ENCODE peak calls at places on chromosomes 16 and 17, in ten cellular contexts. E, X, P, U, B, J, O, L, F and C are unnamed samples.

GRCh38 chr17:69539274-69539673 is 124.8 kb downstream of the MAP2K6 start:
- DNase-seq in E (no peak), X (no peak), P (no peak), U (no peak), B (no peak), J (no peak), O (peak; percentile 12), L (no peak), F (no peak), C (no peak)

GRCh38 chr17:13003927-13004326 is 13.9 kb downstream of the ELAC2 start:
- DNase-seq in E (no peak), X (no peak), P (no peak), U (no peak), B (no peak), J (no peak), O (no peak), L (no peak), F (no peak), C (no peak)

GRCh38 chr17:5355416-5356129 is 63.9 kb downstream of the NUP88 start:
- DNase-seq in E (peak; percentile 47), X (no peak), P (no peak), U (no peak), B (no peak), J (no peak), O (no peak), L (peak; percentile 51), F (no peak), C (no peak)

GRCh38 chr17:38742431-38743308 is 5.5 kb downstream of the PCGF2 start:
- DNase-seq in E (no peak), X (no peak), P (no peak), U (no peak), B (peak; percentile 66), J (peak; percentile 77), O (peak; percentile 86), L (peak; percentile 88), F (no peak), C (peak; percentile 72)

GRCh38 chr16:75733305-75734141 is 7.2 kb upstream of the CPHXL start:
- DNase-seq in E (peak; percentile 3), X (no peak), P (no peak), U (no peak), B (no peak), J (no peak), O (peak; percentile 34), L (peak; percentile 92), F (no peak), C (peak; percentile 21)

GRCh38 chr17:83181991-83182619 is 102.7 kb downstream of the METRNL start:
- DNase-seq in E (no peak), X (no peak), P (no peak), U (peak; percentile 39), B (no peak), J (no peak), O (peak; percentile 2), L (no peak), F (no peak), C (no peak)

GRCh38 chr16:78695371-78695770 is 595.9 kb downstream of the WWOX start:
- DNase-seq in E (no peak), X (no peak), P (no peak), U (no peak), B (no peak), J (no peak), O (no peak), L (no peak), F (no peak), C (no peak)

GRCh38 chr17:8192070-8192815 is 2.3 kb upstream of the BORCS6 start:
- DNase-seq in E (peak; percentile 42), X (peak; percentile 79), P (peak; percentile 97), U (peak; percentile 82), B (peak; percentile 89), J (peak; percentile 93), O (peak; percentile 90), L (peak; percentile 93), F (no peak), C (peak; percentile 96)

GRCh38 chr16:85753976-85754375 is 3.1 kb upstream of the C16orf74 start:
- DNase-seq in E (no peak), X (no peak), P (no peak), U (no peak), B (no peak), J (no peak), O (no peak), L (no peak), F (no peak), C (no peak)

DNA sequence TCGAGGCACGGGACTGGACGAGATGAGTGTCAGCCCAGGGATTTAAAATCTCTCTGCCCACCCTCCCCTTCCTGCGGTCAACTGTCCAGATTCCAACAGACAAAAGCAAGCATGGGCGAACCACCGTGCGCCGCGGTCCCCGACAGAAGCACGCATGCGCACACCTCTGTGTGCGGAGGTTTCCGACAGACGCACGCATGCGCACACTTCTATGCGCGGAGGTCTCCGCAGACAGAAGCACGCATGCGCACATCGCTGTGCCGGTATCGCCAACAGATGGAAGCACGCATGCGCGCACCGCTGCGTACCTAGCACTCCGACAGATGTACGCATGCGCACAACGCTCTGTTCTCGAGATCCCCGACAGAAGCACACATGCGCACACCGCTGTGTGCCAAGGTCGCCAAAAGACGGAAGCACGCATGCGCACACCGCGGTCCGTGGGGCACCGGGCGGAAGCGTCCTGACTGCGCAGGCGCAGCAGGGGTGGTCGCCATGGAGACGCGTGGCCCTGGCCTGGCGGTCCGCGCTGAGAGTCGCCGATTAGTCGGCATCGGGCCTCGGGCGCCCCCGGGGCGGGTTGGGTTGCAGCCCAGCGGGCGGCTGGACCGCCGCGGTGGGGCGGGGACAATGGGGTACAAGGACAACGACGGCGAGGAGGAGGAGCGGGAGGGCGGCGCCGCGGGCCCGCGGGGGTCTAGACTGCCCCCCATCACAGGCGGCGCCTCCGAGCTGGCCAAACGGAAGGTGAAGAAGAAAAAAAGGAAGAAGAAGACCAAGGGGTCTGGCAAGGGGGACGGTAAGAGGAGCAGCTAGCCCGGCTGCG is 57.5 kb upstream of the RPH3AL start:
- DNase-seq in E (peak; percentile 99), X (peak; percentile 98), P (peak; percentile 99), U (peak; percentile 100), B (peak; percentile 97), J (peak; percentile 100), O (peak; percentile 100), L (peak; percentile 99), F (peak; percentile 97), C (peak; percentile 98)
- TF ChIP-seq CTCF in E (no peak), X (no peak), P (no peak), U (no peak), B (no peak), J (no peak), O (no peak), L (no peak), F (no peak), C (no peak)

GRCh38 chr17:7022791-7023571 is at the start of gene BCL6B:
- DNase-seq in E (no peak), X (no peak), P (peak; percentile 68), U (peak; percentile 74), B (no peak), J (peak; percentile 78), O (no peak), L (no peak), F (no peak), C (no peak)
- TF ChIP-seq EZH2 in E (no peak), X (no peak), P (no peak), U (peak; percentile 30), B (no peak), J (no peak), O (peak; percentile 68), L (no peak), F (no peak), C (no peak)

DNA sequence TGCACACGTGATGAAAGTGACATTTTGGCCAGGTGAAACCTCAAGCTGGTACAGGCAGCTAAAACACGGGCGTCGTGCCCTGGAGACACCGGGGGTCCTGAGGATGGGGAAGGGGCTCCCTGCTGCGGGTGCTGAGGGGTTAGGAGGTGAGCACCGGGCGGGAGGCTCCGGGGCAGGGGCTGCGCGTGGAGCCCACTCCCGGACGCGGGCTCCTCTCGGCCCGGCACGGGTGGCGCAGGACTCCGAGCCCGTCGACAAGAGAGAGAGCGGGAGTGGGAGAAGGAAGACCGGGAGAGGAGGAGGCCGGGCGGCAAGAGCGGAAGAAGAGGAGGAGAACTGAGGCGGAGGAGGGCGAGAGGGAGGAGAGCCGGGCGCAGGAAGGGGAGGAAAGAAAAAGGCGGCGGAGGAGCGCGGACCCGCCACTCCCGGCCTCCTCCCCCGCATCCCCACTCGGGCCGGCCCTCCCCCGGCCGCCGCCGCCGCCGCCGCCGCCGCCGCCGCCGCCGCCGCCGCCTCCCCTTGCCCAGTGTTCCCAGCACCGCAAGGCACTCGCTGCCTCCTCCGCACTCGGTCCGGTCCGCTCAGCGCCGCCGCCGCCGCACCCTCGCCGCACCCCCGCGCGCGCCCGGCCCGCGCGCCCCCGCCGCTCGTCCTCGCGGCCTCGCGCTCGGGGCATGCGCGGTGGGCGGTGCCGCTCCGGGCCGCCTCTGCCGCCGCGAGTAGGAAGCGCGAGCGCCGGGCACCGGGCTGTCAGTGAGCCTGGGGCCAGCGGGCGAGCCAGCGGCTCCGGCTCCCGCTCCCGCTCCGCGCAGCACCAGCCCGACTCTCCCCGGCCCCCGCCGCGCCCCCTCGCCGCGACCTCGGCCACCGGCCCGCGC is at the start of gene PRKCA:
- DNase-seq in E (peak; percentile 87), X (peak; percentile 84), P (peak; percentile 82), U (peak; percentile 75), B (peak; percentile 73), J (peak; percentile 52), O (peak; percentile 93), L (peak; percentile 72), F (peak; percentile 29), C (peak; percentile 84)
- TF ChIP-seq CTCF in E (no peak), X (no peak), P (no peak), U (no peak), B (no peak), J (no peak), O (no peak), L (no peak), F (no peak), C (no peak)

GRCh38 chr17:1179635-1180433 is at the start of gene ABR:
- DNase-seq in E (no peak), X (peak; percentile 76), P (peak; percentile 74), U (peak; percentile 82), B (peak; percentile 25), J (peak; percentile 40), O (peak; percentile 68), L (peak; percentile 32), F (no peak), C (peak; percentile 60)

GRCh38 chr17:1180434-1180742 is 607 bp upstream of the ABR start:
- DNase-seq in E (no peak), X (no peak), P (peak; percentile 35), U (no peak), B (no peak), J (no peak), O (no peak), L (no peak), F (no peak), C (no peak)

GRCh38 chr17:1180958-1181768 is 1.4 kb upstream of the ABR start:
- DNase-seq in E (no peak), X (no peak), P (peak; percentile 75), U (peak; percentile 69), B (no peak), J (no peak), O (no peak), L (no peak), F (no peak), C (no peak)

GRCh38 chr17:1177099-1177996 is 2.4 kb downstream of the ABR start:
- DNase-seq in E (peak; percentile 19), X (no peak), P (no peak), U (no peak), B (no peak), J (no peak), O (no peak), L (peak; percentile 25), F (no peak), C (peak; percentile 56)

DNA sequence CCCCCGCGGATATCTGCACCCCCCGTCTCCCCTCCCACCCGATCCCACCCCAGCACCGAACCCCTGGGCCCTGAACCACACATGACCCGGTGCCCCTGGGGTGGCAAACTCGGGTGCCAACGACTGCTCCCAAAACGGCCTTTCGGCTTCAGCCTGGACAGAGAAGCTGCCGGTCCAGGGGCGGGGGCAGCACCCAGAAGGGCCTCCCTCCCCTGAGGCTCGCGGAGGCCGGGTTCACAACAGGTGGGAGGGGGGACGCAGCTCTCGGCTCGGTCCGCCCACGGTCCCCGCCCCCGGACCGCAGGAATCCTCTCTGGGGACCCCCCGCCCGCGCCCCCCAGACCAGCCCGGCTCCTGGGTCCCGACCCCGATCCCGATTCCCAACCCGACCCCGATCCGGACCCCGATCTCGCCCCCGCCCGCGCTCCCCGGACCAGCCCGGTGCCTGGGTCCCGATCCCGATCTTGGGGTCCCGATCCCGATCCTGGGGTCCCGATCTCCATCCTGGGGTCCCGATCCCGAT is 608 bp downstream of the ABR start:
- DNase-seq in E (no peak), X (peak; percentile 17), P (no peak), U (no peak), B (no peak), J (no peak), O (peak; percentile 43), L (no peak), F (no peak), C (no peak)
- TF ChIP-seq EZH2 in E (no peak), X (no peak), P (no peak), U (no peak), B (no peak), J (no peak), O (no peak), L (no peak), F (no peak), C (no peak)